ENCODE peak calls at places on chromosomes 3 and 15, in nine cellular contexts. One of them, this sample, is unnamed.

GRCh38 chr3:28799084-28799483 is 450.5 kb upstream of the AZI2 start:
- DNase-seq in ELR: peak; percentile 4
- DNase-seq in activated CD8-positive, alpha-beta memory T cell treated with anti-CD3 and anti-CD28 coated beads, Interleukin-2, amount 10 ng/mL, durations not matched to agents 7 days and 5 days: no peak
- DNase-seq in SIG-M5: no peak
- DNase-seq in GM23248: peak; percentile 4
- DNase-seq in ACHN: peak; percentile 12
- DNase-seq in HFFc6: no peak
- DNase-seq in iPS DF 19.7: no peak
- DNase-seq in activated T-cell treated with anti-CD3 and anti-CD28 coated beads for 48 hours: no peak
- DNase-seq in this sample: no peak

GRCh38 chr15:63291507-63291906 is 14.1 kb downstream of the APH1B start:
- DNase-seq in activated CD8-positive, alpha-beta memory T cell treated with anti-CD3 and anti-CD28 coated beads, Interleukin-2, amount 10 ng/mL, durations not matched to agents 7 days and 5 days: no peak
- DNase-seq in iPS DF 19.7: no peak
- DNase-seq in ELR: peak; percentile 81
- DNase-seq in SIG-M5: no peak
- DNase-seq in activated T-cell treated with anti-CD3 and anti-CD28 coated beads for 48 hours: no peak
- DNase-seq in GM23248: peak; percentile 87
- DNase-seq in HFFc6: peak; percentile 87
- DNase-seq in ACHN: peak; percentile 23
- DNase-seq in this sample: no peak

GRCh38 chr3:36765104-36765503 is 751 bp upstream of the DCLK3 start:
- DNase-seq in iPS DF 19.7: no peak
- DNase-seq in activated T-cell treated with anti-CD3 and anti-CD28 coated beads for 48 hours: no peak
- DNase-seq in HFFc6: no peak
- DNase-seq in ACHN: no peak
- DNase-seq in GM23248: no peak
- DNase-seq in SIG-M5: no peak
- DNase-seq in activated CD8-positive, alpha-beta memory T cell treated with anti-CD3 and anti-CD28 coated beads, Interleukin-2, amount 10 ng/mL, durations not matched to agents 7 days and 5 days: no peak
- DNase-seq in ELR: no peak
- DNase-seq in this sample: no peak

GRCh38 chr3:20510396-20510795 is 324.4 kb upstream of the SGO1 start:
- DNase-seq in HFFc6: no peak
- DNase-seq in SIG-M5: no peak
- DNase-seq in activated CD8-positive, alpha-beta memory T cell treated with anti-CD3 and anti-CD28 coated beads, Interleukin-2, amount 10 ng/mL, durations not matched to agents 7 days and 5 days: no peak
- DNase-seq in iPS DF 19.7: no peak
- DNase-seq in ACHN: no peak
- DNase-seq in ELR: no peak
- DNase-seq in GM23248: no peak
- DNase-seq in activated T-cell treated with anti-CD3 and anti-CD28 coated beads for 48 hours: no peak
- DNase-seq in this sample: no peak

GRCh38 chr15:90004252-90004651 is 3.1 kb downstream of the ZNF710 start:
- DNase-seq in iPS DF 19.7: no peak
- DNase-seq in activated CD8-positive, alpha-beta memory T cell treated with anti-CD3 and anti-CD28 coated beads, Interleukin-2, amount 10 ng/mL, durations not matched to agents 7 days and 5 days: no peak
- DNase-seq in SIG-M5: no peak
- DNase-seq in activated T-cell treated with anti-CD3 and anti-CD28 coated beads for 48 hours: no peak
- DNase-seq in HFFc6: peak; percentile 18
- DNase-seq in ACHN: no peak
- DNase-seq in ELR: peak; percentile 42
- DNase-seq in GM23248: peak; percentile 71
- DNase-seq in this sample: no peak

GRCh38 chr3:120052685-120053084 is 41.6 kb downstream of the GSK3B start:
- DNase-seq in activated T-cell treated with anti-CD3 and anti-CD28 coated beads for 48 hours: no peak
- DNase-seq in GM23248: peak; percentile 15
- DNase-seq in activated CD8-positive, alpha-beta memory T cell treated with anti-CD3 and anti-CD28 coated beads, Interleukin-2, amount 10 ng/mL, durations not matched to agents 7 days and 5 days: no peak
- DNase-seq in SIG-M5: no peak
- DNase-seq in ACHN: no peak
- DNase-seq in ELR: no peak
- DNase-seq in HFFc6: no peak
- DNase-seq in iPS DF 19.7: no peak
- DNase-seq in this sample: no peak

GRCh38 chr3:46858996-46859710 is 4.1 kb downstream of the MYL3 start:
- DNase-seq in GM23248: no peak
- DNase-seq in HFFc6: no peak
- DNase-seq in activated T-cell treated with anti-CD3 and anti-CD28 coated beads for 48 hours: no peak
- DNase-seq in SIG-M5: no peak
- DNase-seq in ELR: no peak
- DNase-seq in activated CD8-positive, alpha-beta memory T cell treated with anti-CD3 and anti-CD28 coated beads, Interleukin-2, amount 10 ng/mL, durations not matched to agents 7 days and 5 days: no peak
- DNase-seq in iPS DF 19.7: no peak
- DNase-seq in ACHN: no peak
- DNase-seq in this sample: no peak

GRCh38 chr15:92619380-92620101 is 36.0 kb downstream of the FAM174B start:
- DNase-seq in activated CD8-positive, alpha-beta memory T cell treated with anti-CD3 and anti-CD28 coated beads, Interleukin-2, amount 10 ng/mL, durations not matched to agents 7 days and 5 days: no peak
- DNase-seq in GM23248: peak; percentile 22
- DNase-seq in SIG-M5: no peak
- DNase-seq in iPS DF 19.7: no peak
- DNase-seq in ACHN: no peak
- DNase-seq in activated T-cell treated with anti-CD3 and anti-CD28 coated beads for 48 hours: no peak
- DNase-seq in ELR: no peak
- DNase-seq in HFFc6: peak; percentile 43
- DNase-seq in this sample: no peak

GRCh38 chr3:101850327-101851048 is 1.2 kb downstream of the NFKBIZ start:
- DNase-seq in ACHN: no peak
- DNase-seq in activated CD8-positive, alpha-beta memory T cell treated with anti-CD3 and anti-CD28 coated beads, Interleukin-2, amount 10 ng/mL, durations not matched to agents 7 days and 5 days: peak; percentile 81
- DNase-seq in iPS DF 19.7: no peak
- DNase-seq in ELR: peak; percentile 68
- DNase-seq in GM23248: peak; percentile 81
- DNase-seq in activated T-cell treated with anti-CD3 and anti-CD28 coated beads for 48 hours: peak; percentile 12
- DNase-seq in SIG-M5: peak; percentile 13
- DNase-seq in HFFc6: no peak
- DNase-seq in this sample: no peak

GRCh38 chr3:24240306-24240705 is 254.3 kb downstream of the THRB start:
- DNase-seq in ACHN: no peak
- DNase-seq in SIG-M5: no peak
- DNase-seq in iPS DF 19.7: no peak
- DNase-seq in activated T-cell treated with anti-CD3 and anti-CD28 coated beads for 48 hours: no peak
- DNase-seq in activated CD8-positive, alpha-beta memory T cell treated with anti-CD3 and anti-CD28 coated beads, Interleukin-2, amount 10 ng/mL, durations not matched to agents 7 days and 5 days: no peak
- DNase-seq in GM23248: no peak
- DNase-seq in ELR: no peak
- DNase-seq in HFFc6: no peak
- DNase-seq in this sample: no peak

GRCh38 chr3:46098319-46098761 is 71.1 kb upstream of the XCR1 start:
- DNase-seq in HFFc6: no peak
- DNase-seq in ACHN: no peak
- DNase-seq in SIG-M5: peak; percentile 87
- DNase-seq in GM23248: peak; percentile 87
- DNase-seq in ELR: peak; percentile 72
- DNase-seq in activated T-cell treated with anti-CD3 and anti-CD28 coated beads for 48 hours: peak; percentile 35
- DNase-seq in iPS DF 19.7: no peak
- DNase-seq in activated CD8-positive, alpha-beta memory T cell treated with anti-CD3 and anti-CD28 coated beads, Interleukin-2, amount 10 ng/mL, durations not matched to agents 7 days and 5 days: peak; percentile 90
- DNase-seq in this sample: no peak

GRCh38 chr15:63843901-63844317 is 10.2 kb upstream of the HERC1 start:
- DNase-seq in ACHN: no peak
- DNase-seq in iPS DF 19.7: peak; percentile 23
- DNase-seq in activated T-cell treated with anti-CD3 and anti-CD28 coated beads for 48 hours: no peak
- DNase-seq in SIG-M5: no peak
- DNase-seq in GM23248: peak; percentile 55
- DNase-seq in ELR: peak; percentile 81
- DNase-seq in activated CD8-positive, alpha-beta memory T cell treated with anti-CD3 and anti-CD28 coated beads, Interleukin-2, amount 10 ng/mL, durations not matched to agents 7 days and 5 days: no peak
- DNase-seq in HFFc6: peak; percentile 65
- DNase-seq in this sample: no peak

GRCh38 chr3:14587733-14588360 is 47.7 kb upstream of the GRIP2 start:
- DNase-seq in activated T-cell treated with anti-CD3 and anti-CD28 coated beads for 48 hours: no peak
- DNase-seq in activated CD8-positive, alpha-beta memory T cell treated with anti-CD3 and anti-CD28 coated beads, Interleukin-2, amount 10 ng/mL, durations not matched to agents 7 days and 5 days: no peak
- DNase-seq in SIG-M5: no peak
- DNase-seq in ELR: peak; percentile 91
- DNase-seq in GM23248: peak; percentile 80
- DNase-seq in ACHN: peak; percentile 41
- DNase-seq in HFFc6: peak; percentile 72
- DNase-seq in iPS DF 19.7: no peak
- DNase-seq in this sample: no peak

GRCh38 chr15:99100245-99101173 is 4.4 kb upstream of the SYNM start:
- DNase-seq in activated CD8-positive, alpha-beta memory T cell treated with anti-CD3 and anti-CD28 coated beads, Interleukin-2, amount 10 ng/mL, durations not matched to agents 7 days and 5 days: peak; percentile 66
- DNase-seq in SIG-M5: no peak
- DNase-seq in ACHN: peak; percentile 73
- DNase-seq in activated T-cell treated with anti-CD3 and anti-CD28 coated beads for 48 hours: peak; percentile 54
- DNase-seq in GM23248: peak; percentile 87
- DNase-seq in ELR: peak; percentile 81
- DNase-seq in iPS DF 19.7: no peak
- DNase-seq in HFFc6: peak; percentile 49
- DNase-seq in this sample: peak; percentile 45

GRCh38 chr15:70597056-70597603 is 166.2 kb downstream of the UACA start:
- DNase-seq in SIG-M5: no peak
- DNase-seq in activated T-cell treated with anti-CD3 and anti-CD28 coated beads for 48 hours: no peak
- DNase-seq in ACHN: peak; percentile 23
- DNase-seq in HFFc6: peak; percentile 26
- DNase-seq in ELR: peak; percentile 26
- DNase-seq in activated CD8-positive, alpha-beta memory T cell treated with anti-CD3 and anti-CD28 coated beads, Interleukin-2, amount 10 ng/mL, durations not matched to agents 7 days and 5 days: peak; percentile 11
- DNase-seq in GM23248: peak; percentile 15
- DNase-seq in iPS DF 19.7: no peak
- DNase-seq in this sample: no peak

GRCh38 chr3:186432189-186432588 is 70.2 kb upstream of the DGKG start:
- DNase-seq in ELR: peak; percentile 88
- DNase-seq in ACHN: peak; percentile 23
- DNase-seq in iPS DF 19.7: no peak
- DNase-seq in activated CD8-positive, alpha-beta memory T cell treated with anti-CD3 and anti-CD28 coated beads, Interleukin-2, amount 10 ng/mL, durations not matched to agents 7 days and 5 days: no peak
- DNase-seq in activated T-cell treated with anti-CD3 and anti-CD28 coated beads for 48 hours: peak; percentile 8
- DNase-seq in HFFc6: peak; percentile 77
- DNase-seq in GM23248: peak; percentile 86
- DNase-seq in SIG-M5: no peak
- DNase-seq in this sample: peak; percentile 19

GRCh38 chr3:20104167-20104661 is 64.0 kb downstream of the KAT2B start:
- DNase-seq in activated CD8-positive, alpha-beta memory T cell treated with anti-CD3 and anti-CD28 coated beads, Interleukin-2, amount 10 ng/mL, durations not matched to agents 7 days and 5 days: peak; percentile 88
- DNase-seq in activated T-cell treated with anti-CD3 and anti-CD28 coated beads for 48 hours: peak; percentile 30
- DNase-seq in ELR: no peak
- DNase-seq in SIG-M5: peak; percentile 45
- DNase-seq in ACHN: no peak
- DNase-seq in GM23248: no peak
- DNase-seq in HFFc6: no peak
- DNase-seq in iPS DF 19.7: no peak
- DNase-seq in this sample: no peak

GRCh38 chr3:51539291-51539891 is 872 bp downstream of the RAD54L2 start:
- DNase-seq in activated CD8-positive, alpha-beta memory T cell treated with anti-CD3 and anti-CD28 coated beads, Interleukin-2, amount 10 ng/mL, durations not matched to agents 7 days and 5 days: peak; percentile 59
- DNase-seq in activated T-cell treated with anti-CD3 and anti-CD28 coated beads for 48 hours: peak; percentile 51
- DNase-seq in SIG-M5: no peak
- DNase-seq in ACHN: peak; percentile 39
- DNase-seq in GM23248: peak; percentile 90
- DNase-seq in iPS DF 19.7: no peak
- DNase-seq in ELR: peak; percentile 74
- DNase-seq in HFFc6: peak; percentile 56
- DNase-seq in this sample: peak; percentile 32

GRCh38 chr15:75727851-75728715 is 15.4 kb upstream of the CSPG4 start:
- DNase-seq in ELR: peak; percentile 51
- DNase-seq in activated CD8-positive, alpha-beta memory T cell treated with anti-CD3 and anti-CD28 coated beads, Interleukin-2, amount 10 ng/mL, durations not matched to agents 7 days and 5 days: peak; percentile 77
- DNase-seq in ACHN: peak; percentile 57
- DNase-seq in HFFc6: no peak
- DNase-seq in iPS DF 19.7: no peak
- DNase-seq in SIG-M5: no peak
- DNase-seq in GM23248: peak; percentile 65
- DNase-seq in activated T-cell treated with anti-CD3 and anti-CD28 coated beads for 48 hours: peak; percentile 61
- DNase-seq in this sample: no peak

GRCh38 chr15:73750441-73750840 is 2.7 kb downstream of the INSYN1 start:
- DNase-seq in HFFc6: no peak
- DNase-seq in ELR: no peak
- DNase-seq in activated CD8-positive, alpha-beta memory T cell treated with anti-CD3 and anti-CD28 coated beads, Interleukin-2, amount 10 ng/mL, durations not matched to agents 7 days and 5 days: no peak
- DNase-seq in iPS DF 19.7: no peak
- DNase-seq in SIG-M5: no peak
- DNase-seq in GM23248: no peak
- DNase-seq in activated T-cell treated with anti-CD3 and anti-CD28 coated beads for 48 hours: no peak
- DNase-seq in ACHN: no peak
- DNase-seq in this sample: no peak

GRCh38 chr3:119825820-119826219 is 43.9 kb downstream of the NR1I2 start:
- DNase-seq in SIG-M5: no peak
- DNase-seq in GM23248: no peak
- DNase-seq in iPS DF 19.7: no peak
- DNase-seq in ELR: no peak
- DNase-seq in ACHN: no peak
- DNase-seq in HFFc6: no peak
- DNase-seq in activated T-cell treated with anti-CD3 and anti-CD28 coated beads for 48 hours: no peak
- DNase-seq in activated CD8-positive, alpha-beta memory T cell treated with anti-CD3 and anti-CD28 coated beads, Interleukin-2, amount 10 ng/mL, durations not matched to agents 7 days and 5 days: no peak
- DNase-seq in this sample: no peak

GRCh38 chr15:81061490-81062235 is 60.9 kb downstream of the TLNRD1 start:
- DNase-seq in HFFc6: peak; percentile 25
- DNase-seq in iPS DF 19.7: no peak
- DNase-seq in SIG-M5: no peak
- DNase-seq in GM23248: no peak
- DNase-seq in ELR: no peak
- DNase-seq in ACHN: no peak
- DNase-seq in activated CD8-positive, alpha-beta memory T cell treated with anti-CD3 and anti-CD28 coated beads, Interleukin-2, amount 10 ng/mL, durations not matched to agents 7 days and 5 days: no peak
- DNase-seq in activated T-cell treated with anti-CD3 and anti-CD28 coated beads for 48 hours: no peak
- DNase-seq in this sample: no peak

GRCh38 chr15:27764339-27764738 is 334.8 kb downstream of the OCA2 start:
- DNase-seq in iPS DF 19.7: no peak
- DNase-seq in ELR: no peak
- DNase-seq in SIG-M5: no peak
- DNase-seq in GM23248: no peak
- DNase-seq in HFFc6: no peak
- DNase-seq in ACHN: no peak
- DNase-seq in activated CD8-positive, alpha-beta memory T cell treated with anti-CD3 and anti-CD28 coated beads, Interleukin-2, amount 10 ng/mL, durations not matched to agents 7 days and 5 days: no peak
- DNase-seq in activated T-cell treated with anti-CD3 and anti-CD28 coated beads for 48 hours: no peak
- DNase-seq in this sample: no peak

GRCh38 chr3:42803800-42804112 is 534 bp downstream of the HIGD1A start:
- DNase-seq in iPS DF 19.7: no peak
- DNase-seq in ACHN: no peak
- DNase-seq in HFFc6: no peak
- DNase-seq in activated T-cell treated with anti-CD3 and anti-CD28 coated beads for 48 hours: peak; percentile 21
- DNase-seq in activated CD8-positive, alpha-beta memory T cell treated with anti-CD3 and anti-CD28 coated beads, Interleukin-2, amount 10 ng/mL, durations not matched to agents 7 days and 5 days: peak; percentile 64
- DNase-seq in SIG-M5: no peak
- DNase-seq in GM23248: peak; percentile 73
- DNase-seq in ELR: peak; percentile 50
- DNase-seq in this sample: no peak

GRCh38 chr3:111351334-111351733 is 190.7 kb upstream of the CD96 start:
- DNase-seq in ACHN: no peak
- DNase-seq in GM23248: peak; percentile 14
- DNase-seq in SIG-M5: no peak
- DNase-seq in ELR: no peak
- DNase-seq in HFFc6: no peak
- DNase-seq in activated CD8-positive, alpha-beta memory T cell treated with anti-CD3 and anti-CD28 coated beads, Interleukin-2, amount 10 ng/mL, durations not matched to agents 7 days and 5 days: no peak
- DNase-seq in activated T-cell treated with anti-CD3 and anti-CD28 coated beads for 48 hours: no peak
- DNase-seq in iPS DF 19.7: no peak
- DNase-seq in this sample: no peak

GRCh38 chr15:68166847-68167246 is 38.3 kb downstream of the CALML4 start:
- DNase-seq in HFFc6: no peak
- DNase-seq in ACHN: no peak
- DNase-seq in activated CD8-positive, alpha-beta memory T cell treated with anti-CD3 and anti-CD28 coated beads, Interleukin-2, amount 10 ng/mL, durations not matched to agents 7 days and 5 days: no peak
- DNase-seq in ELR: no peak
- DNase-seq in SIG-M5: no peak
- DNase-seq in activated T-cell treated with anti-CD3 and anti-CD28 coated beads for 48 hours: no peak
- DNase-seq in iPS DF 19.7: no peak
- DNase-seq in GM23248: no peak
- DNase-seq in this sample: no peak

GRCh38 chr15:63374686-63375520 is 6.7 kb downstream of the CA12 start:
- DNase-seq in iPS DF 19.7: no peak
- DNase-seq in ACHN: peak; percentile 53
- DNase-seq in ELR: peak; percentile 70
- DNase-seq in activated T-cell treated with anti-CD3 and anti-CD28 coated beads for 48 hours: peak; percentile 33
- DNase-seq in activated CD8-positive, alpha-beta memory T cell treated with anti-CD3 and anti-CD28 coated beads, Interleukin-2, amount 10 ng/mL, durations not matched to agents 7 days and 5 days: peak; percentile 76
- DNase-seq in GM23248: peak; percentile 89
- DNase-seq in SIG-M5: no peak
- DNase-seq in HFFc6: peak; percentile 60
- DNase-seq in this sample: no peak

GRCh38 chr3:58952128-58952917 is 97.5 kb downstream of the CFAP20DC start:
- DNase-seq in iPS DF 19.7: no peak
- DNase-seq in HFFc6: no peak
- DNase-seq in activated T-cell treated with anti-CD3 and anti-CD28 coated beads for 48 hours: no peak
- DNase-seq in activated CD8-positive, alpha-beta memory T cell treated with anti-CD3 and anti-CD28 coated beads, Interleukin-2, amount 10 ng/mL, durations not matched to agents 7 days and 5 days: no peak
- DNase-seq in ACHN: peak; percentile 14
- DNase-seq in SIG-M5: no peak
- DNase-seq in GM23248: peak; percentile 33
- DNase-seq in ELR: no peak
- DNase-seq in this sample: no peak

GRCh38 chr3:14452676-14453367 is 50.4 kb downstream of the SLC6A6 start:
- DNase-seq in activated T-cell treated with anti-CD3 and anti-CD28 coated beads for 48 hours: no peak
- DNase-seq in SIG-M5: no peak
- DNase-seq in ELR: peak; percentile 91
- DNase-seq in GM23248: peak; percentile 96
- DNase-seq in HFFc6: peak; percentile 96
- DNase-seq in ACHN: peak; percentile 90
- DNase-seq in activated CD8-positive, alpha-beta memory T cell treated with anti-CD3 and anti-CD28 coated beads, Interleukin-2, amount 10 ng/mL, durations not matched to agents 7 days and 5 days: no peak
- DNase-seq in iPS DF 19.7: no peak
- DNase-seq in this sample: peak; percentile 80